ENCODE peak calls at places on chromosomes 6 and 20, in six cellular contexts. V is mammary epithelial cell, T is GM23248, L is fibroblast of lung, K is hepatocyte, S is IMR-90. D is an unnamed sample.

GRCh38 chr20:24966317-24967012 is 17.4 kb downstream of the CST7 start:
- DNase-seq in K (no peak), L (no peak), V (no peak), S (no peak), T (no peak), D (no peak)

GRCh38 chr6:156954191-156954590 is 177.0 kb downstream of the ARID1B start:
- DNase-seq in S (peak; percentile 59), V (no peak), K (no peak), L (no peak), T (peak; percentile 57), D (no peak)

GRCh38 chr6:108002365-108003221 is 44.6 kb upstream of the SEC63 start:
- DNase-seq in L (no peak), K (peak; percentile 73), S (peak; percentile 6), T (peak; percentile 47), V (peak; percentile 83), D (no peak)

GRCh38 chr6:44667668-44668390 is 280.3 kb downstream of the CDC5L start:
- DNase-seq in K (peak; percentile 41), V (no peak), L (no peak), T (no peak), S (no peak), D (no peak)

GRCh38 chr6:22072939-22073338 is 223.9 kb downstream of the PRL start:
- DNase-seq in L (no peak), S (no peak), V (no peak), T (peak; percentile 7), K (no peak), D (no peak)

GRCh38 chr20:3803854-3804253 is 7.7 kb downstream of the CDC25B start:
- DNase-seq in K (no peak), L (no peak), T (no peak), V (no peak), S (no peak), D (no peak)

GRCh38 chr6:77502966-77503365 is 39.7 kb upstream of the HTR1B start:
- DNase-seq in L (peak; percentile 34), V (peak; percentile 94), T (peak; percentile 26), K (no peak), S (no peak), D (no peak)

GRCh38 chr20:50333856-50334255 is 143.2 kb downstream of the CEBPB start:
- DNase-seq in L (peak; percentile 95), T (peak; percentile 97), K (no peak), S (peak; percentile 92), V (peak; percentile 95), D (peak; percentile 97)

GRCh38 chr20:19603390-19603753 is 154.7 kb upstream of the RIN2 start:
- DNase-seq in V (no peak), S (no peak), L (no peak), K (no peak), T (no peak), D (no peak)

GRCh38 chr20:39875493-39876110 is 813.4 kb downstream of the MAFB start:
- DNase-seq in L (no peak), K (no peak), S (no peak), V (no peak), T (no peak), D (no peak)

DNA sequence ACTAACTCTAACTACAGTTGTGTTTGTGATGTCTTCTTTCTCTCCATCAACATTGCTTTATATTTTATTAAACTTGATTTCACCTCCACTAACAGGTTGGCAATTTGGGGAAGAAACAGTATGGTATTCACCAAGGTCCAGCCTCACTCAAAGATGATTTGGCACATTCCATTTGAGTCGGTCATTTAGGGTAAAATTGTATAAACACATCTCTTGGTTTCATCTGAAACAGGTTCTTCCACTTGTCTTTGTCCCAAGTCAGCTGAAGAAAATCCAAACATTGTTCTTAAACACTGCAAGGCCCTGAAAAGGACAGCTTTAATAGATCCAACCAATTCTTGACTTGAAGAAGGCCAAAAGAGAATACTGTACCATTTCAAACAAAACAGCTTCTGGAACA is 104.9 kb upstream of the NT5E start:
- DNase-seq in K (no peak), V (peak; percentile 83), L (peak; percentile 9), S (peak; percentile 30), T (no peak), D (peak; percentile 92)
- H3K4me2 ChIP-seq in K (no peak overlapping the region), V (peak overlapping the region; percentile 22), L (no peak overlapping the region), S (no peak overlapping the region), T (no peak overlapping the region), D (peak overlapping the region; percentile 43)

GRCh38 chr20:1945660-1946059 is 48.2 kb downstream of the PDYN start:
- DNase-seq in L (no peak), S (no peak), V (no peak), T (no peak), K (no peak), D (no peak)
- H2AFZ ChIP-seq in L (no peak overlapping the region), S (no peak overlapping the region), V (no peak overlapping the region), T (no peak overlapping the region), K (no peak overlapping the region), D (no peak overlapping the region)

DNA sequence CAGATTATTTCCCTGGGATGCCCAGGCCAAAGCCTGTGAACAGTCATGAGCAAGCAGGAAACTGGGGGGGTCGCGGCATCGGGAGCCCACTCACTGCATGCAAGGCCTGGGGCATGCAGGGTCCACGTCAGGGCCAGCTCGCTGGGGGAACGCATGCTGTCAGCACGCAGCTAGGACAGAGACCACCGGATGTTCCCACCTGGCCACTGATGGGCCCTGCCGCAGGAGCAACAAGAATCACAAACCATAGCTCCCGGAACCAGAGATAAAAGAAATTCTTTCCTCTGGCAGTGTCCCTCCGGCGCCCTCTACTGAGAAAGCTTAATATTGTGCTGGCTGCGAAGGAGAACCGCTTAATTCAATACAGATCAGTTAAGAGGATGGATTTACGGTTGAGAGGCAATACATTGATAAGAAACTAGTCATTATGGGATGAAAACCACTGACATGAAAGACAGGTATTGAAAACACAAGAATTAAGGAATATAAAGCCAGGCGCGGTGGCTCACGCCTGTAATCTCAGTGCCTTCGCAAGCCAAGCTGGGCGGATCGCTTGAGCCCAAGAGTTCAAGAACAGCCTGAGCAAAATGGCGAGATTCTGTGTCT is 32.6 kb downstream of the C6orf15 start:
- DNase-seq in L (peak; percentile 50), K (peak; percentile 82), V (peak; percentile 49), S (peak; percentile 61), T (peak; percentile 83), D (peak; percentile 64)
- H3K4me2 ChIP-seq in L (peak overlapping the region; percentile 1), K (peak overlapping the region; percentile 49), V (peak overlapping the region; percentile 75), S (peak overlapping the region; percentile 55), T (peak overlapping the region; percentile 49), D (no peak overlapping the region)

GRCh38 chr6:37452522-37452921 is 19.5 kb downstream of the CMTR1 start:
- DNase-seq in S (no peak), V (no peak), L (no peak), K (no peak), T (no peak), D (no peak)

GRCh38 chr6:37456816-37457560 is 24.0 kb downstream of the CMTR1 start:
- DNase-seq in K (no peak), V (no peak), T (peak; percentile 96), L (peak; percentile 93), S (peak; percentile 82), D (no peak)

GRCh38 chr6:37459981-37460800 is 27.2 kb downstream of the CMTR1 start:
- DNase-seq in T (no peak), S (no peak), V (no peak), K (no peak), L (no peak), D (no peak)

GRCh38 chr6:37454420-37455125 is 21.6 kb downstream of the CMTR1 start:
- DNase-seq in L (no peak), V (no peak), S (no peak), K (no peak), T (peak; percentile 67), D (no peak)

DNA sequence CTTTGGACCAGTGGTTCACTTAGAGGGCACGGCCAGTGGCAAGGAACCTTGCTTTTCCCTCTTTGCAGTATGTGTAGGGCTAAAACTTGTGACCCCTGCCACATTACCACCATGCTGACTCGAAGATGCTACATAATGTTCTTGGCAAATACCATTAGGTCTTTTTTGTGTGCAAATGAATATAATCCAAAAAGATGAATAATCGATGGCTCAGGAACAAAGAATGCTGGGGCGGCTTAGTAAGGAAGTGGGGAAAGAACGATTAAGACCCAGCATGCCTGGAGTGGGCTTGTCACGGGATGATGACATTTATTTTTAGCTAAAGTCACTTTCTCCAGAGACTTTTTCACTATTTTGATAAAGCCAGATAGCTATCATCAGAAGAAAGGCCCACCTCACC is 23.1 kb downstream of the CMTR1 start:
- DNase-seq in L (peak; percentile 87), T (peak; percentile 95), K (no peak), S (peak; percentile 88), V (peak; percentile 11), D (no peak)
- H2AFZ ChIP-seq in L (no peak overlapping the region), T (peak overlapping the region; percentile 6), K (no peak overlapping the region), S (no peak overlapping the region), V (no peak overlapping the region), D (no peak overlapping the region)

GRCh38 chr20:5024982-5025381 is 23.7 kb upstream of the SLC23A2 start:
- DNase-seq in V (no peak), S (no peak), T (no peak), L (no peak), K (no peak), D (no peak)

GRCh38 chr20:5024103-5024502 is 22.8 kb upstream of the SLC23A2 start:
- DNase-seq in V (no peak), S (peak; percentile 12), K (no peak), L (peak; percentile 38), T (peak; percentile 24), D (no peak)

DNA sequence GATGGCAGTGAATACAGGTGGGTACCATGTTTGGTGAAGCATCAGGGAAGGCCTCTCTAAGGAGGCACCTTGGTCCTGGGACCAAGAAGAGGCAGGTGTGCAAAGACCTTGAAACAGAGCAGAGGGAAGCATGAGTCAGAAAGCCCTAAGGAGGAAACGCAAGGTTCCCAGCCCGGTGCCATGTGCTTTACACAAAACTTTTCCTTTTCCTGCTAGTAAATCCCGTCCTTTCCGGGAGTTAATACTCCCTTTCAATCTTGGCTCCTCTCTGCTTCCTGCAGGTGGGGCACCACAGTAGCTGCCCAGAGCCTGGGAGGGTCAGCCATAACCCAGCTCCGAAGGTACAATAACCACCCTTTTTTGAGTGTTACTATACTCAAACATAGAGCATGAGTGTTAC is 19.4 kb upstream of the SLC23A2 start:
- DNase-seq in T (no peak), V (no peak), K (no peak), S (no peak), L (no peak), D (no peak)
- H3K4me2 ChIP-seq in T (no peak overlapping the region), V (no peak overlapping the region), K (no peak overlapping the region), S (no peak overlapping the region), L (no peak overlapping the region), D (no peak overlapping the region)

DNA sequence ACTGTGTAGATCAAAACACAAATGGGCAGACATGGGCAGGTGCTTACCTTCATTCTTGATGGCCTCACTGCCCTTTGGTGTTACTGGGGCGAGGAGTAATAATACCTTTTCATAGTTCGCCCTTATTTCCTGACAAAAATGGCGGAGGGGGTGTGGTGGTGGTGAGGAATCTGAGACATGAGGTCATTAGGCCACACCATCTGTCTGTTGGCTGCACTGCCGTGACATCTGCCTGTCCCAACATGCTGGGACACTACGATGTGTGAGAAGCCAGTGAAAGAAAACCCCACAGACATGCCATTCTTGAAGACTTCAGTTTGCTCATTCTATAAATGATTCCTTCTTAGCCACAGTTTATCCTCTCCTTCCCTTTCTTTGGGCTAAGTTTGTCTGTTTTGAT is 13.4 kb upstream of the MAPRE1 start:
- DNase-seq in V (peak; percentile 78), K (no peak), S (no peak), T (no peak), L (no peak), D (no peak)
- H2AFZ ChIP-seq in V (peak overlapping the region; percentile 88), K (no peak overlapping the region), S (no peak overlapping the region), T (no peak overlapping the region), L (no peak overlapping the region), D (no peak overlapping the region)

D was measured in PC-9.